ENCODE peak calls at places on chromosomes 4 and X, in four cellular contexts. K is HCT116, U is breast epithelium, I is IMR-90. O is an unnamed sample.
A peak's percentile ranks its signal among the peaks of the same experiment; 100 is the strongest.

GRCh38 chr4:152588869-152589268 is 53.0 kb upstream of the FBXW7 start:
- DNase-seq in K (no peak), U (no peak), I (no peak), O (no peak)

GRCh38 chr4:26281876-26282275 is 38.9 kb upstream of the RBPJ start:
- DNase-seq in K (no peak), U (no peak), I (peak; percentile 83), O (peak; percentile 42)

GRCh38 chrX:115459883-115460564 is 101.0 kb upstream of the PLS3 start:
- DNase-seq in I (peak; percentile 34), K (no peak), U (no peak), O (peak; percentile 7)

GRCh38 chr4:80071643-80072606 is 1.1 kb downstream of the ANTXR2 start:
- DNase-seq in I (peak; percentile 22), U (peak; percentile 20), K (no peak), O (no peak)

GRCh38 chr4:128573781-128574508 is 235.6 kb upstream of the JADE1 start:
- DNase-seq in U (no peak), K (no peak), I (peak; percentile 91), O (peak; percentile 31)

GRCh38 chrX:138709886-138710285 is 1.6 kb downstream of the FGF13 start:
- DNase-seq in U (no peak), I (no peak), K (no peak), O (no peak)

GRCh38 chrX:9318213-9318612 is 146.6 kb upstream of the TBL1X start:
- DNase-seq in U (no peak), K (no peak), I (no peak), O (no peak)

GRCh38 chrX:133045986-133046385 is 50.9 kb downstream of the USP26 start:
- DNase-seq in I (peak; percentile 1), U (no peak), K (peak; percentile 10), O (peak; percentile 32)

GRCh38 chrX:10098235-10098819 is 58.4 kb upstream of the CLCN4 start:
- DNase-seq in U (no peak), I (no peak), K (no peak), O (no peak)

GRCh38 chrX:27998666-27999065 is 17.4 kb upstream of the DCAF8L1 start:
- DNase-seq in I (no peak), K (no peak), U (no peak), O (no peak)

GRCh38 chrX:69076084-69076483 is 89.2 kb downstream of the PJA1 start:
- DNase-seq in I (no peak), K (no peak), U (no peak), O (no peak)

GRCh38 chr4:43846111-43846587 is 602.5 kb downstream of the KCTD8 start:
- DNase-seq in I (no peak), U (no peak), K (no peak), O (no peak)

GRCh38 chr4:43837604-43838003 is 611.0 kb downstream of the KCTD8 start:
- DNase-seq in U (no peak), I (no peak), K (no peak), O (no peak)

GRCh38 chr4:43842594-43842993 is 606.0 kb downstream of the KCTD8 start:
- DNase-seq in U (no peak), I (no peak), K (no peak), O (no peak)

DNA sequence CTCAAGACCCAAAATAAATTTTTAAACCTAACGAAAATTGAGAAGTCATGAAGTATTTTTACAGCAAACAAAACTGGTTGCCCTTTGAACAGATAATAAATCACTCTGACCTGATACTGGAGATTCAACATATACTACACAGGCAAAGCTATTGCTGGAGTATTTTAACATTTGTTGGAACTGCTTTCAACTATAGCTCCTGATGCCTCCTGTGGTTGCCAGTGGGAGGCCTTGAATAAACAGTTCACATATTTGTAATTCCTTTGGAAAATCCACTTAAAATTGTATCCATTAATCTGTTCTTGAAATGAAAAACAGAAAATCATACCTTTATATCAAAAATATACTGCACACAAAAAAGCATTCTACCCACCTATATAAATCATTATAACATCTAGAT is 605.1 kb downstream of the KCTD8 start:
- DNase-seq in U (no peak), K (no peak), I (peak; percentile 1), O (no peak)
- TF ChIP-seq CTCF in U (no peak), K (no peak), I (peak; percentile 19), O (no peak)

GRCh38 chrX:131288738-131289511 is at the start of gene IGSF1:
- DNase-seq in I (no peak), U (no peak), K (no peak), O (no peak)
- H3K4me3 ChIP-seq in I (no peak within 1 kb of the TSS), U (peak within 1 kb of the TSS; percentile 15), K (no peak within 1 kb of the TSS), O (no peak within 1 kb of the TSS)

DNA sequence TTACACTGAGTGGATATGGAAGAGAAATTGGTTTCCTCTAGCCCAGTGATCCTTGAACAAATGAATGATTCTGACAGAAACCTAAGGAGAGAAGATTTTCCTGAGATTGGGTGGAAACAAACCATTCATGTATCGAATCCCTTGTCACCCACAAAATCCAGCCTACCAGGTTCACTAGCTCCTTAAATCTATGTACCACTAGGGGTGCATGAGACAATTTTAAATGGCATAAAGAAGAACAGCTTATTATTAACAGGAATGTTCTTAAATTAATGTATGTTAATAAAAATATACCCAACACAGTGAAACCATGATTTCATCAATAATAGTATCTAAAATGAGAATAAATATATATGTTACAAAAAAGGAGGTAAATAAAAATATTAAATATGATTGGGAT is 118.4 kb upstream of the LNX1 start:
- DNase-seq in I (no peak), K (no peak), U (no peak), O (no peak)
- TF ChIP-seq CTCF in I (peak; percentile 7), K (no peak), U (no peak), O (no peak)

GRCh38 chr4:40576651-40577480 is 52.8 kb downstream of the RBM47 start:
- DNase-seq in I (peak; percentile 91), K (peak; percentile 66), U (peak; percentile 75), O (peak; percentile 99)
- H3K4me3 ChIP-seq in I (peak overlapping the region; percentile 20), K (peak overlapping the region; percentile 13), U (no peak overlapping the region), O (peak overlapping the region; percentile 17)

GRCh38 chrX:3638280-3638873 is 75.1 kb downstream of the PRKX start:
- DNase-seq in U (no peak), K (peak; percentile 7), I (peak; percentile 48), O (peak; percentile 15)
- TF ChIP-seq CTCF in U (peak; percentile 34), K (peak; percentile 41), I (peak; percentile 61), O (peak; percentile 30)

GRCh38 chr4:3077796-3078195 is 3.3 kb downstream of the HTT start:
- DNase-seq in U (no peak), K (no peak), I (no peak), O (no peak)
- H3K4me3 ChIP-seq in U (no peak overlapping the region), K (no peak overlapping the region), I (no peak overlapping the region), O (no peak overlapping the region)

DNA sequence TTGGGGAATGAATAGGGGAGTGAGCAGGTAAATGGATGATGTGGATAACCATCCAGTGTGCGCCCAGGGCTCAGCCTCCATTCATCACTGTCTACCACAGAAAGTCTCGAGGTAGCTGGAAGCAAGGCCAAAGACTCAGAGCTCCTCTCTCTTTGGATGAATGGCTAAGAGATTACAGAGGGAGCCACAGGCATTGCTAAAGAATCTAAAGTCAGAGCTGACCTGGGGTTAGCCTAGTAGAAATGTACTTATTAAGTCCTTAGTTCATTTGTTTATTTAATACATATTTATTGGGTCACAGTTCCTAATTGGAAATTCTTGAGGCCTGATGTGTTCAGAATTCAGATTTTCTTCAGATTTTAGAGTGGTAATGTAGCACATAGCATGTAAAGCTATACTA is 88.7 kb upstream of the HPF1 start:
- DNase-seq in U (no peak), I (peak; percentile 1), K (no peak), O (no peak)
- TF ChIP-seq CTCF in U (no peak), I (no peak), K (no peak), O (no peak)

DNA sequence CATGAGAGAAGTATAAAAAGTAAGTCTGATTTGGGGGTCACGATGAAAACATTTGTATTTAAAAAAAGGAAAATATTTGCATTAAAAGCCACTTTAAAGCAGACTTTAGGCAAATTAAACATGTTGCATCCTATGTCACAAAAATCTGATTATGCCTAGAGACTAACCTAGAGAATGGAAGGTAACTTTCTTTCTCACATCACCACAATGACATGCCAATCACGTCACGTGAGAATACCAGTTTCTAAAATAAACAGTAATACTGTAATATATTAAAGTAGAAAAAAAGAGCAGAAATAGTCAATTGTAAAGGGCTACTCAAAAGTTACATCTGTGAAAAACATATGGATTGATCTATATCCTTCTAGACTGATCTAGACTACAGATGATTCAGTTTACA is 3.3 kb downstream of the CHIC2 start:
- DNase-seq in U (no peak), K (no peak), I (no peak), O (no peak)
- H3K4me3 ChIP-seq in U (no peak overlapping the region), K (no peak overlapping the region), I (no peak overlapping the region), O (no peak overlapping the region)

GRCh38 chr4:67291639-67292038 is 253.7 kb downstream of the CENPC start:
- DNase-seq in I (no peak), K (no peak), U (no peak), O (no peak)

GRCh38 chr4:67286724-67287123 is 258.6 kb downstream of the CENPC start:
- DNase-seq in U (no peak), I (no peak), K (no peak), O (no peak)

GRCh38 chr4:67292649-67293048 is 252.7 kb downstream of the CENPC start:
- DNase-seq in K (no peak), I (no peak), U (no peak), O (no peak)

GRCh38 chr4:67292045-67292444 is 253.3 kb downstream of the CENPC start:
- DNase-seq in U (no peak), K (no peak), I (no peak), O (peak; percentile 4)

GRCh38 chr4:67288964-67289363 is 256.3 kb downstream of the CENPC start:
- DNase-seq in U (no peak), I (no peak), K (no peak), O (peak; percentile 3)
- TF ChIP-seq CTCF in U (no peak), I (peak; percentile 6), K (peak; percentile 34), O (peak; percentile 18)